ENCODE peak calls at places on chromosomes 12 and 14, in six cellular contexts. One of them, this sample, is unnamed.

GRCh38 chr12:50058743-50059312 is 1.4 kb downstream of the ASIC1 start:
- DNase-seq in activated CD4-positive, alpha-beta T cell treated with anti-CD3 and anti-CD28 coated beads, Interleukin-2, amount 50 U/mL, for 24 hours: no peak
- DNase-seq in NCI-H345: no peak
- DNase-seq in activated T-cell treated with anti-CD3 and anti-CD28 coated beads for 4 hours: no peak
- DNase-seq in B cell: no peak
- DNase-seq in naive thymus-derived CD4-positive, alpha-beta T cell: no peak
- DNase-seq in this sample: no peak

GRCh38 chr12:28781671-28782652 is 367.1 kb upstream of the FAR2 start:
- DNase-seq in activated CD4-positive, alpha-beta T cell treated with anti-CD3 and anti-CD28 coated beads, Interleukin-2, amount 50 U/mL, for 24 hours: no peak
- DNase-seq in NCI-H345: no peak
- DNase-seq in activated T-cell treated with anti-CD3 and anti-CD28 coated beads for 4 hours: no peak
- DNase-seq in B cell: no peak
- DNase-seq in naive thymus-derived CD4-positive, alpha-beta T cell: no peak
- DNase-seq in this sample: no peak

GRCh38 chr12:63129927-63130326 is 21.1 kb downstream of the AVPR1A start:
- DNase-seq in activated CD4-positive, alpha-beta T cell treated with anti-CD3 and anti-CD28 coated beads, Interleukin-2, amount 50 U/mL, for 24 hours: no peak
- DNase-seq in NCI-H345: no peak
- DNase-seq in activated T-cell treated with anti-CD3 and anti-CD28 coated beads for 4 hours: no peak
- DNase-seq in B cell: no peak
- DNase-seq in naive thymus-derived CD4-positive, alpha-beta T cell: no peak
- DNase-seq in this sample: no peak

GRCh38 chr12:100044266-100044665 is 59.5 kb upstream of the ANKS1B start:
- DNase-seq in activated CD4-positive, alpha-beta T cell treated with anti-CD3 and anti-CD28 coated beads, Interleukin-2, amount 50 U/mL, for 24 hours: no peak
- DNase-seq in NCI-H345: no peak
- DNase-seq in activated T-cell treated with anti-CD3 and anti-CD28 coated beads for 4 hours: no peak
- DNase-seq in B cell: no peak
- DNase-seq in naive thymus-derived CD4-positive, alpha-beta T cell: no peak
- DNase-seq in this sample: no peak

GRCh38 chr12:53288322-53288721 is 7.0 kb upstream of the PFDN5 start:
- DNase-seq in activated CD4-positive, alpha-beta T cell treated with anti-CD3 and anti-CD28 coated beads, Interleukin-2, amount 50 U/mL, for 24 hours: no peak
- DNase-seq in NCI-H345: no peak
- DNase-seq in activated T-cell treated with anti-CD3 and anti-CD28 coated beads for 4 hours: no peak
- DNase-seq in B cell: no peak
- DNase-seq in naive thymus-derived CD4-positive, alpha-beta T cell: no peak
- DNase-seq in this sample: no peak

GRCh38 chr14:55936691-55937090 is 181.5 kb upstream of the PELI2 start:
- DNase-seq in activated CD4-positive, alpha-beta T cell treated with anti-CD3 and anti-CD28 coated beads, Interleukin-2, amount 50 U/mL, for 24 hours: no peak
- DNase-seq in NCI-H345: no peak
- DNase-seq in activated T-cell treated with anti-CD3 and anti-CD28 coated beads for 4 hours: no peak
- DNase-seq in B cell: no peak
- DNase-seq in naive thymus-derived CD4-positive, alpha-beta T cell: no peak
- DNase-seq in this sample: no peak

GRCh38 chr12:92466391-92467305 is 236.1 kb upstream of the PLEKHG7 start:
- DNase-seq in activated CD4-positive, alpha-beta T cell treated with anti-CD3 and anti-CD28 coated beads, Interleukin-2, amount 50 U/mL, for 24 hours: no peak
- DNase-seq in NCI-H345: peak
- DNase-seq in activated T-cell treated with anti-CD3 and anti-CD28 coated beads for 4 hours: no peak
- DNase-seq in B cell: peak
- DNase-seq in naive thymus-derived CD4-positive, alpha-beta T cell: no peak
- DNase-seq in this sample: no peak

GRCh38 chr14:53947452-53948180 is 9.0 kb downstream of the BMP4 start:
- DNase-seq in activated CD4-positive, alpha-beta T cell treated with anti-CD3 and anti-CD28 coated beads, Interleukin-2, amount 50 U/mL, for 24 hours: no peak
- DNase-seq in NCI-H345: no peak
- DNase-seq in activated T-cell treated with anti-CD3 and anti-CD28 coated beads for 4 hours: no peak
- DNase-seq in B cell: no peak
- DNase-seq in naive thymus-derived CD4-positive, alpha-beta T cell: no peak
- DNase-seq in this sample: no peak

GRCh38 chr12:5873341-5873919 is 71.6 kb downstream of the ANO2 start:
- DNase-seq in activated CD4-positive, alpha-beta T cell treated with anti-CD3 and anti-CD28 coated beads, Interleukin-2, amount 50 U/mL, for 24 hours: no peak
- DNase-seq in NCI-H345: no peak
- DNase-seq in activated T-cell treated with anti-CD3 and anti-CD28 coated beads for 4 hours: no peak
- DNase-seq in B cell: no peak
- DNase-seq in naive thymus-derived CD4-positive, alpha-beta T cell: no peak
- DNase-seq in this sample: no peak

GRCh38 chr12:130137141-130138018 is 24.9 kb upstream of the FZD10 start:
- DNase-seq in activated CD4-positive, alpha-beta T cell treated with anti-CD3 and anti-CD28 coated beads, Interleukin-2, amount 50 U/mL, for 24 hours: no peak
- DNase-seq in NCI-H345: peak
- DNase-seq in activated T-cell treated with anti-CD3 and anti-CD28 coated beads for 4 hours: no peak
- DNase-seq in B cell: no peak
- DNase-seq in naive thymus-derived CD4-positive, alpha-beta T cell: no peak
- DNase-seq in this sample: no peak

GRCh38 chr12:111068281-111068680 is 147.9 kb upstream of the MYL2 start:
- DNase-seq in activated CD4-positive, alpha-beta T cell treated with anti-CD3 and anti-CD28 coated beads, Interleukin-2, amount 50 U/mL, for 24 hours: no peak
- DNase-seq in NCI-H345: peak
- DNase-seq in activated T-cell treated with anti-CD3 and anti-CD28 coated beads for 4 hours: no peak
- DNase-seq in B cell: no peak
- DNase-seq in naive thymus-derived CD4-positive, alpha-beta T cell: peak
- DNase-seq in this sample: no peak

GRCh38 chr12:117045175-117045997 is 53.8 kb downstream of the TESC start:
- DNase-seq in activated CD4-positive, alpha-beta T cell treated with anti-CD3 and anti-CD28 coated beads, Interleukin-2, amount 50 U/mL, for 24 hours: no peak
- DNase-seq in NCI-H345: peak
- DNase-seq in activated T-cell treated with anti-CD3 and anti-CD28 coated beads for 4 hours: no peak
- DNase-seq in B cell: no peak
- DNase-seq in naive thymus-derived CD4-positive, alpha-beta T cell: no peak
- DNase-seq in this sample: no peak

GRCh38 chr14:54776361-54777001 is 126.1 kb downstream of the GCH1 start:
- DNase-seq in activated CD4-positive, alpha-beta T cell treated with anti-CD3 and anti-CD28 coated beads, Interleukin-2, amount 50 U/mL, for 24 hours: peak
- DNase-seq in NCI-H345: peak
- DNase-seq in activated T-cell treated with anti-CD3 and anti-CD28 coated beads for 4 hours: peak
- DNase-seq in B cell: peak
- DNase-seq in naive thymus-derived CD4-positive, alpha-beta T cell: no peak
- DNase-seq in this sample: no peak

GRCh38 chr12:125092872-125093680 is 27.8 kb downstream of the AACS start:
- DNase-seq in activated CD4-positive, alpha-beta T cell treated with anti-CD3 and anti-CD28 coated beads, Interleukin-2, amount 50 U/mL, for 24 hours: no peak
- DNase-seq in NCI-H345: no peak
- DNase-seq in activated T-cell treated with anti-CD3 and anti-CD28 coated beads for 4 hours: no peak
- DNase-seq in B cell: no peak
- DNase-seq in naive thymus-derived CD4-positive, alpha-beta T cell: no peak
- DNase-seq in this sample: no peak

GRCh38 chr14:104505085-104506074 is 74.2 kb upstream of the C14orf180 start:
- DNase-seq in activated CD4-positive, alpha-beta T cell treated with anti-CD3 and anti-CD28 coated beads, Interleukin-2, amount 50 U/mL, for 24 hours: no peak
- DNase-seq in NCI-H345: no peak
- DNase-seq in activated T-cell treated with anti-CD3 and anti-CD28 coated beads for 4 hours: no peak
- DNase-seq in B cell: no peak
- DNase-seq in naive thymus-derived CD4-positive, alpha-beta T cell: no peak
- DNase-seq in this sample: no peak

GRCh38 chr12:88781909-88782308 is 201.6 kb upstream of the KITLG start:
- DNase-seq in activated CD4-positive, alpha-beta T cell treated with anti-CD3 and anti-CD28 coated beads, Interleukin-2, amount 50 U/mL, for 24 hours: no peak
- DNase-seq in NCI-H345: no peak
- DNase-seq in activated T-cell treated with anti-CD3 and anti-CD28 coated beads for 4 hours: no peak
- DNase-seq in B cell: no peak
- DNase-seq in naive thymus-derived CD4-positive, alpha-beta T cell: no peak
- DNase-seq in this sample: no peak

GRCh38 chr12:130880411-130880885 is 8.6 kb downstream of the RAN start:
- DNase-seq in activated CD4-positive, alpha-beta T cell treated with anti-CD3 and anti-CD28 coated beads, Interleukin-2, amount 50 U/mL, for 24 hours: no peak
- DNase-seq in NCI-H345: no peak
- DNase-seq in activated T-cell treated with anti-CD3 and anti-CD28 coated beads for 4 hours: no peak
- DNase-seq in B cell: no peak
- DNase-seq in naive thymus-derived CD4-positive, alpha-beta T cell: no peak
- DNase-seq in this sample: no peak

GRCh38 chr14:68959035-68959434 is 20.1 kb downstream of the ACTN1 start:
- DNase-seq in activated CD4-positive, alpha-beta T cell treated with anti-CD3 and anti-CD28 coated beads, Interleukin-2, amount 50 U/mL, for 24 hours: no peak
- DNase-seq in NCI-H345: no peak
- DNase-seq in activated T-cell treated with anti-CD3 and anti-CD28 coated beads for 4 hours: no peak
- DNase-seq in B cell: no peak
- DNase-seq in naive thymus-derived CD4-positive, alpha-beta T cell: no peak
- DNase-seq in this sample: no peak

GRCh38 chr12:96150442-96150841 is 43.7 kb upstream of the ELK3 start:
- DNase-seq in activated CD4-positive, alpha-beta T cell treated with anti-CD3 and anti-CD28 coated beads, Interleukin-2, amount 50 U/mL, for 24 hours: no peak
- DNase-seq in NCI-H345: no peak
- DNase-seq in activated T-cell treated with anti-CD3 and anti-CD28 coated beads for 4 hours: no peak
- DNase-seq in B cell: no peak
- DNase-seq in naive thymus-derived CD4-positive, alpha-beta T cell: no peak
- DNase-seq in this sample: no peak

GRCh38 chr12:115404761-115405470 is 720.9 kb upstream of the TBX3 start:
- DNase-seq in activated CD4-positive, alpha-beta T cell treated with anti-CD3 and anti-CD28 coated beads, Interleukin-2, amount 50 U/mL, for 24 hours: no peak
- DNase-seq in NCI-H345: no peak
- DNase-seq in activated T-cell treated with anti-CD3 and anti-CD28 coated beads for 4 hours: no peak
- DNase-seq in B cell: no peak
- DNase-seq in naive thymus-derived CD4-positive, alpha-beta T cell: no peak
- DNase-seq in this sample: no peak

GRCh38 chr12:34405286-34406227 is 383.3 kb downstream of the ALG10 start:
- DNase-seq in activated CD4-positive, alpha-beta T cell treated with anti-CD3 and anti-CD28 coated beads, Interleukin-2, amount 50 U/mL, for 24 hours: no peak
- DNase-seq in NCI-H345: no peak
- DNase-seq in activated T-cell treated with anti-CD3 and anti-CD28 coated beads for 4 hours: no peak
- DNase-seq in B cell: no peak
- DNase-seq in naive thymus-derived CD4-positive, alpha-beta T cell: no peak
- DNase-seq in this sample: no peak

GRCh38 chr12:32290411-32290810 is 108.9 kb upstream of the FGD4 start:
- DNase-seq in activated CD4-positive, alpha-beta T cell treated with anti-CD3 and anti-CD28 coated beads, Interleukin-2, amount 50 U/mL, for 24 hours: no peak
- DNase-seq in NCI-H345: no peak
- DNase-seq in activated T-cell treated with anti-CD3 and anti-CD28 coated beads for 4 hours: no peak
- DNase-seq in B cell: no peak
- DNase-seq in naive thymus-derived CD4-positive, alpha-beta T cell: no peak
- DNase-seq in this sample: no peak

GRCh38 chr14:55697358-55697985 is 117.5 kb downstream of the KTN1 start:
- DNase-seq in activated CD4-positive, alpha-beta T cell treated with anti-CD3 and anti-CD28 coated beads, Interleukin-2, amount 50 U/mL, for 24 hours: no peak
- DNase-seq in NCI-H345: no peak
- DNase-seq in activated T-cell treated with anti-CD3 and anti-CD28 coated beads for 4 hours: no peak
- DNase-seq in B cell: no peak
- DNase-seq in naive thymus-derived CD4-positive, alpha-beta T cell: no peak
- DNase-seq in this sample: no peak

GRCh38 chr12:22527999-22528398 is 16.3 kb downstream of the C2CD5 start:
- DNase-seq in activated CD4-positive, alpha-beta T cell treated with anti-CD3 and anti-CD28 coated beads, Interleukin-2, amount 50 U/mL, for 24 hours: no peak
- DNase-seq in NCI-H345: no peak
- DNase-seq in activated T-cell treated with anti-CD3 and anti-CD28 coated beads for 4 hours: no peak
- DNase-seq in B cell: no peak
- DNase-seq in naive thymus-derived CD4-positive, alpha-beta T cell: no peak
- DNase-seq in this sample: no peak

GRCh38 chr12:2057041-2057792 is 4.4 kb downstream of the CACNA1C start:
- DNase-seq in activated CD4-positive, alpha-beta T cell treated with anti-CD3 and anti-CD28 coated beads, Interleukin-2, amount 50 U/mL, for 24 hours: no peak
- DNase-seq in NCI-H345: peak
- DNase-seq in activated T-cell treated with anti-CD3 and anti-CD28 coated beads for 4 hours: no peak
- DNase-seq in B cell: peak
- DNase-seq in naive thymus-derived CD4-positive, alpha-beta T cell: no peak
- DNase-seq in this sample: no peak

GRCh38 chr12:115993715-115994114 is 283.8 kb downstream of the MED13L start:
- DNase-seq in activated CD4-positive, alpha-beta T cell treated with anti-CD3 and anti-CD28 coated beads, Interleukin-2, amount 50 U/mL, for 24 hours: no peak
- DNase-seq in NCI-H345: no peak
- DNase-seq in activated T-cell treated with anti-CD3 and anti-CD28 coated beads for 4 hours: no peak
- DNase-seq in B cell: no peak
- DNase-seq in naive thymus-derived CD4-positive, alpha-beta T cell: no peak
- DNase-seq in this sample: no peak

GRCh38 chr12:92502417-92503028 is 200.3 kb upstream of the PLEKHG7 start:
- DNase-seq in activated CD4-positive, alpha-beta T cell treated with anti-CD3 and anti-CD28 coated beads, Interleukin-2, amount 50 U/mL, for 24 hours: no peak
- DNase-seq in NCI-H345: no peak
- DNase-seq in activated T-cell treated with anti-CD3 and anti-CD28 coated beads for 4 hours: no peak
- DNase-seq in B cell: no peak
- DNase-seq in naive thymus-derived CD4-positive, alpha-beta T cell: no peak
- DNase-seq in this sample: no peak